ENCODE peak calls at places on chromosomes 16 and 17, in five cellular contexts. D is HCT116, W is GM12878, V is H1, Q is HepG2. A is an unnamed sample.

GRCh38 chr17:7839199-7839889 is 5.3 kb downstream of the KDM6B start:
- DNase-seq in D (no peak), W (no peak), V (no peak), Q (no peak), A (peak; percentile 42)

GRCh38 chr16:23124315-23124714 is 24.9 kb downstream of the USP31 start:
- DNase-seq in D (no peak), W (no peak), V (no peak), Q (no peak), A (no peak)

GRCh38 chr17:74601944-74602572 is 10.0 kb upstream of the CD300LD start:
- DNase-seq in D (peak; percentile 53), W (no peak), V (no peak), Q (peak; percentile 60), A (peak; percentile 74)

GRCh38 chr16:53632526-53632925 is 71.1 kb downstream of the RPGRIP1L start:
- DNase-seq in D (no peak), W (no peak), V (no peak), Q (no peak), A (no peak)

GRCh38 chr16:55471448-55472097 is 7.4 kb upstream of the MMP2 start:
- DNase-seq in D (peak; percentile 13), W (no peak), V (no peak), Q (no peak), A (no peak)

GRCh38 chr16:10776280-10776679 is 32.6 kb downstream of the NUBP1 start:
- DNase-seq in D (no peak), W (peak; percentile 78), V (no peak), Q (no peak), A (no peak)

GRCh38 chr17:50768348-50768761 is 1.0 kb upstream of the ANKRD40CL start:
- DNase-seq in D (peak; percentile 37), W (no peak), V (no peak), Q (peak; percentile 38), A (no peak)

GRCh38 chr16:46929378-46930332 is 43.8 kb downstream of the DNAJA2 start:
- DNase-seq in D (peak; percentile 18), W (no peak), V (peak; percentile 53), Q (peak; percentile 60), A (peak; percentile 91)

GRCh38 chr17:80034977-80035686 is 540 bp downstream of the TBC1D16 start:
- DNase-seq in D (no peak), W (no peak), V (no peak), Q (no peak), A (no peak)

GRCh38 chr17:73510981-73511442 is 133.2 kb downstream of the SDK2 start:
- DNase-seq in D (no peak), W (no peak), V (no peak), Q (no peak), A (no peak)

GRCh38 chr17:9175700-9176467 is 154.6 kb downstream of the NTN1 start:
- DNase-seq in D (no peak), W (no peak), V (no peak), Q (no peak), A (peak; percentile 2)

GRCh38 chr17:70478883-70479282 is 309.6 kb downstream of the KCNJ2 start:
- DNase-seq in D (no peak), W (no peak), V (no peak), Q (no peak), A (no peak)

GRCh38 chr17:28878981-28879380 is 18.6 kb downstream of the FLOT2 start:
- DNase-seq in D (peak; percentile 67), W (no peak), V (peak; percentile 67), Q (peak; percentile 57), A (peak; percentile 86)

GRCh38 chr16:16007743-16008111 is 58.3 kb downstream of the ABCC1 start:
- DNase-seq in D (no peak), W (peak; percentile 85), V (no peak), Q (no peak), A (no peak)

GRCh38 chr17:72118588-72119279 is 2.1 kb upstream of the SOX9 start:
- DNase-seq in D (peak; percentile 58), W (peak; percentile 15), V (no peak), Q (peak; percentile 75), A (peak; percentile 43)

GRCh38 chr17:62033317-62033716 is 31.8 kb downstream of the MED13 start:
- DNase-seq in D (no peak), W (no peak), V (no peak), Q (no peak), A (no peak)

GRCh38 chr17:21535686-21536085 is 156.6 kb upstream of the KCNJ18 start:
- DNase-seq in D (no peak), W (no peak), V (no peak), Q (no peak), A (no peak)

GRCh38 chr17:53058031-53058430 is 764.7 kb upstream of the KIF2B start:
- DNase-seq in D (no peak), W (no peak), V (no peak), Q (no peak), A (no peak)

GRCh38 chr17:80012156-80012555 is 23.5 kb downstream of the TBC1D16 start:
- DNase-seq in D (no peak), W (no peak), V (no peak), Q (no peak), A (no peak)

GRCh38 chr16:87956169-87956770 is 5.0 kb downstream of the BANP start:
- DNase-seq in D (no peak), W (peak; percentile 42), V (no peak), Q (no peak), A (peak; percentile 45)

GRCh38 chr17:76983431-76983830 is 115.2 kb downstream of the MGAT5B start:
- DNase-seq in D (no peak), W (no peak), V (no peak), Q (no peak), A (no peak)

GRCh38 chr17:38605852-38606645 is at the start of gene SRCIN1:
- DNase-seq in D (no peak), W (no peak), V (no peak), Q (peak; percentile 57), A (peak; percentile 82)

GRCh38 chr17:78708510-78708973 is 73.5 kb downstream of the CYTH1 start:
- DNase-seq in D (peak; percentile 56), W (no peak), V (peak; percentile 59), Q (peak; percentile 85), A (peak; percentile 59)

GRCh38 chr17:4950075-4950756 is 703 bp upstream of the ENO3 start:
- DNase-seq in D (no peak), W (no peak), V (no peak), Q (peak; percentile 56), A (peak; percentile 55)

GRCh38 chr17:77356109-77356689 is 215.4 kb downstream of the SEC14L1 start:
- DNase-seq in D (peak; percentile 35), W (no peak), V (no peak), Q (no peak), A (no peak)

GRCh38 chr17:62822080-62822904 is 14.2 kb upstream of the MARCHF10 start:
- DNase-seq in D (no peak), W (no peak), V (no peak), Q (peak; percentile 16), A (no peak)

GRCh38 chr17:44757045-44757917 is 1.5 kb upstream of the ADAM11 start:
- DNase-seq in D (no peak), W (no peak), V (no peak), Q (no peak), A (no peak)

GRCh38 chr16:78551487-78552085 is 452.1 kb downstream of the WWOX start:
- DNase-seq in D (no peak), W (no peak), V (peak; percentile 10), Q (no peak), A (no peak)

GRCh38 chr16:68091604-68092261 is 6.6 kb downstream of the NFATC3 start:
- DNase-seq in D (no peak), W (no peak), V (no peak), Q (peak; percentile 70), A (peak; percentile 52)

GRCh38 chr17:17612085-17613022 is 20.8 kb upstream of the PEMT start:
- DNase-seq in D (no peak), W (no peak), V (no peak), Q (no peak), A (no peak)
- TF ChIP-seq SRF in D (no peak), W (no peak), V (no peak), Q (no peak), A (no peak)

GRCh38 chr17:6071528-6072065 is 1.4 kb downstream of the WSCD1 start:
- DNase-seq in D (no peak), W (no peak), V (no peak), Q (no peak), A (no peak)

GRCh38 chr17:6070895-6071511 is 824 bp downstream of the WSCD1 start:
- DNase-seq in D (no peak), W (no peak), V (no peak), Q (no peak), A (no peak)

GRCh38 chr17:6073620-6074019 is 3.4 kb downstream of the WSCD1 start:
- DNase-seq in D (no peak), W (no peak), V (no peak), Q (no peak), A (no peak)

GRCh38 chr17:6072611-6073010 is 2.4 kb downstream of the WSCD1 start:
- DNase-seq in D (no peak), W (no peak), V (no peak), Q (no peak), A (no peak)

GRCh38 chr17:6072157-6072556 is 2.0 kb downstream of the WSCD1 start:
- DNase-seq in D (no peak), W (no peak), V (no peak), Q (no peak), A (no peak)
- TF ChIP-seq SRF in D (no peak), W (no peak), V (no peak), Q (no peak), A (no peak)

GRCh38 chr17:56172517-56172982 is 19.3 kb downstream of the ANKFN1 start:
- DNase-seq in D (no peak), W (no peak), V (no peak), Q (no peak), A (no peak)
- TF ChIP-seq SRF in D (no peak), W (no peak), V (no peak), Q (no peak), A (no peak)

GRCh38 chr17:6108382-6108781 is 38.2 kb downstream of the WSCD1 start:
- DNase-seq in D (no peak), W (no peak), V (no peak), Q (no peak), A (no peak)
- TF ChIP-seq SRF in D (no peak), W (no peak), V (no peak), Q (no peak), A (no peak)

DNA sequence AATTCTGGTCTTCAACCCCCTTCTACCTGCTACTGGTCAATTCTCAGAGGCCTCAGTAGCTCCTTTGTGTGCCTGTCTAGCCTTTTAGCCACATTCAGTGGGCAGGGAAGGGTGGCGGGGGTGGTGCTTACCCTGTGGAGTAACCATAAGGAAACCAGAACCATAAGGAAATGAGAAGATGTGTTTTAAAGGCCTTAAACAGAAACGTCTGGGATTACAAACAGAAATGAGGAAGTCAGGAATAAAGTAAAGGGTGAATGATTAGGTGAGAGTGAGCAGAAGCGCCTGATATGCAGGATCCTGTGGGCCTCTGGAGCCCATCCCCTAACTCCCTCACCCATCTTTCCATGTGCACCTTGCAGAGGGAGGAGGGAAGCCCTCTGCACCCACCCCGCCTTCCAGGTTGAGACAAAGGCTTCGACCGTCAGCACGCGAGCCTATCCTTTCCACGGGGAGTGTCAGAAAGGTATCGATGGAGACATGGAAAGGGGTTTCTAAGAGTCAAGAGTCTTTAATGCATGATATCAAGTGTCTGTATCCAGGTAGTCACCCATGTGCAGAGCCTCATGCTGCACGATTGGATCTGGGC is 20.4 kb downstream of the KIAA0513 start:
- DNase-seq in D (no peak), W (no peak), V (no peak), Q (no peak), A (peak; percentile 46)
- TF ChIP-seq SRF in D (no peak), W (no peak), V (no peak), Q (no peak), A (peak; percentile 28)

A was measured in K562.